ENCODE peak calls at places on chromosomes 1 and 21, in six cellular contexts. One of them, this sample, is unnamed.
A peak's percentile ranks its signal among the peaks of the same experiment; 100 is the strongest.

GRCh38 chr1:64483711-64484454 is 14.0 kb downstream of the CACHD1 start:
- DNase-seq in cardiac muscle cell: no peak
- DNase-seq in tibial artery: no peak
- DNase-seq in tibial nerve: no peak
- DNase-seq in psoas muscle: no peak
- DNase-seq in IMR-90: no peak
- DNase-seq in this sample: no peak

GRCh38 chr1:150352883-150353282 is 11.1 kb upstream of the RPRD2 start:
- DNase-seq in cardiac muscle cell: peak; percentile 6
- DNase-seq in tibial artery: no peak
- DNase-seq in tibial nerve: no peak
- DNase-seq in psoas muscle: no peak
- DNase-seq in IMR-90: no peak
- DNase-seq in this sample: no peak

GRCh38 chr1:94543893-94544635 is 2.5 kb upstream of the F3 start:
- DNase-seq in cardiac muscle cell: peak; percentile 72
- DNase-seq in tibial artery: no peak
- DNase-seq in tibial nerve: no peak
- DNase-seq in psoas muscle: no peak
- DNase-seq in IMR-90: peak; percentile 74
- DNase-seq in this sample: no peak

GRCh38 chr1:21262282-21263051 is 27.8 kb downstream of the ECE1 start:
- DNase-seq in cardiac muscle cell: peak; percentile 93
- DNase-seq in tibial artery: peak; percentile 97
- DNase-seq in tibial nerve: peak; percentile 78
- DNase-seq in psoas muscle: peak; percentile 84
- DNase-seq in IMR-90: peak; percentile 95
- DNase-seq in this sample: peak; percentile 75

GRCh38 chr1:118988186-118989005 is at the start of gene TBX15:
- DNase-seq in cardiac muscle cell: no peak
- DNase-seq in tibial artery: peak; percentile 91
- DNase-seq in tibial nerve: no peak
- DNase-seq in psoas muscle: no peak
- DNase-seq in IMR-90: no peak
- DNase-seq in this sample: no peak

GRCh38 chr1:26360051-26360806 is 6.3 kb upstream of the CRYBG2 start:
- DNase-seq in cardiac muscle cell: no peak
- DNase-seq in tibial artery: no peak
- DNase-seq in tibial nerve: no peak
- DNase-seq in psoas muscle: no peak
- DNase-seq in IMR-90: no peak
- DNase-seq in this sample: no peak

GRCh38 chr1:166127003-166127402 is 39.8 kb downstream of the FAM78B start:
- DNase-seq in cardiac muscle cell: no peak
- DNase-seq in tibial artery: no peak
- DNase-seq in tibial nerve: no peak
- DNase-seq in psoas muscle: no peak
- DNase-seq in IMR-90: no peak
- DNase-seq in this sample: no peak

GRCh38 chr21:28882345-28882744 is 110.3 kb downstream of the LTN1 start:
- DNase-seq in cardiac muscle cell: no peak
- DNase-seq in tibial artery: no peak
- DNase-seq in tibial nerve: no peak
- DNase-seq in psoas muscle: no peak
- DNase-seq in IMR-90: no peak
- DNase-seq in this sample: no peak

GRCh38 chr1:233182587-233182986 is 112.9 kb downstream of the PCNX2 start:
- DNase-seq in cardiac muscle cell: no peak
- DNase-seq in tibial artery: no peak
- DNase-seq in tibial nerve: no peak
- DNase-seq in psoas muscle: no peak
- DNase-seq in IMR-90: no peak
- DNase-seq in this sample: no peak

GRCh38 chr1:233183226-233184020 is 112.1 kb downstream of the PCNX2 start:
- DNase-seq in cardiac muscle cell: no peak
- DNase-seq in tibial artery: no peak
- DNase-seq in tibial nerve: no peak
- DNase-seq in psoas muscle: no peak
- DNase-seq in IMR-90: peak; percentile 63
- DNase-seq in this sample: no peak

GRCh38 chr1:233193741-233194140 is 101.8 kb downstream of the PCNX2 start:
- DNase-seq in cardiac muscle cell: no peak
- DNase-seq in tibial artery: no peak
- DNase-seq in tibial nerve: no peak
- DNase-seq in psoas muscle: no peak
- DNase-seq in IMR-90: no peak
- DNase-seq in this sample: no peak

GRCh38 chr1:233188061-233188460 is 107.5 kb downstream of the PCNX2 start:
- DNase-seq in cardiac muscle cell: no peak
- DNase-seq in tibial artery: no peak
- DNase-seq in tibial nerve: no peak
- DNase-seq in psoas muscle: no peak
- DNase-seq in IMR-90: no peak
- DNase-seq in this sample: no peak
- TF ChIP-seq CTCF in cardiac muscle cell: no peak
- TF ChIP-seq CTCF in tibial artery: no peak
- TF ChIP-seq CTCF in tibial nerve: no peak
- TF ChIP-seq CTCF in psoas muscle: no peak
- TF ChIP-seq CTCF in IMR-90: no peak
- TF ChIP-seq CTCF in this sample: no peak

GRCh38 chr1:145978860-145979745 is 14.6 kb downstream of the POLR3GL start:
- DNase-seq in cardiac muscle cell: peak; percentile 100
- DNase-seq in tibial artery: peak; percentile 97
- DNase-seq in tibial nerve: peak; percentile 97
- DNase-seq in psoas muscle: peak; percentile 90
- DNase-seq in IMR-90: peak; percentile 100
- DNase-seq in this sample: peak; percentile 100

GRCh38 chr1:145979746-145980435 is 15.4 kb downstream of the POLR3GL start:
- DNase-seq in cardiac muscle cell: peak; percentile 62
- DNase-seq in tibial artery: no peak
- DNase-seq in tibial nerve: no peak
- DNase-seq in psoas muscle: peak; percentile 65
- DNase-seq in IMR-90: no peak
- DNase-seq in this sample: no peak

GRCh38 chr1:145977016-145977415 is 12.5 kb downstream of the POLR3GL start:
- DNase-seq in cardiac muscle cell: no peak
- DNase-seq in tibial artery: peak; percentile 48
- DNase-seq in tibial nerve: no peak
- DNase-seq in psoas muscle: no peak
- DNase-seq in IMR-90: no peak
- DNase-seq in this sample: no peak

GRCh38 chr1:145978477-145978859 is 14.0 kb downstream of the POLR3GL start:
- DNase-seq in cardiac muscle cell: no peak
- DNase-seq in tibial artery: no peak
- DNase-seq in tibial nerve: no peak
- DNase-seq in psoas muscle: no peak
- DNase-seq in IMR-90: no peak
- DNase-seq in this sample: no peak

DNA sequence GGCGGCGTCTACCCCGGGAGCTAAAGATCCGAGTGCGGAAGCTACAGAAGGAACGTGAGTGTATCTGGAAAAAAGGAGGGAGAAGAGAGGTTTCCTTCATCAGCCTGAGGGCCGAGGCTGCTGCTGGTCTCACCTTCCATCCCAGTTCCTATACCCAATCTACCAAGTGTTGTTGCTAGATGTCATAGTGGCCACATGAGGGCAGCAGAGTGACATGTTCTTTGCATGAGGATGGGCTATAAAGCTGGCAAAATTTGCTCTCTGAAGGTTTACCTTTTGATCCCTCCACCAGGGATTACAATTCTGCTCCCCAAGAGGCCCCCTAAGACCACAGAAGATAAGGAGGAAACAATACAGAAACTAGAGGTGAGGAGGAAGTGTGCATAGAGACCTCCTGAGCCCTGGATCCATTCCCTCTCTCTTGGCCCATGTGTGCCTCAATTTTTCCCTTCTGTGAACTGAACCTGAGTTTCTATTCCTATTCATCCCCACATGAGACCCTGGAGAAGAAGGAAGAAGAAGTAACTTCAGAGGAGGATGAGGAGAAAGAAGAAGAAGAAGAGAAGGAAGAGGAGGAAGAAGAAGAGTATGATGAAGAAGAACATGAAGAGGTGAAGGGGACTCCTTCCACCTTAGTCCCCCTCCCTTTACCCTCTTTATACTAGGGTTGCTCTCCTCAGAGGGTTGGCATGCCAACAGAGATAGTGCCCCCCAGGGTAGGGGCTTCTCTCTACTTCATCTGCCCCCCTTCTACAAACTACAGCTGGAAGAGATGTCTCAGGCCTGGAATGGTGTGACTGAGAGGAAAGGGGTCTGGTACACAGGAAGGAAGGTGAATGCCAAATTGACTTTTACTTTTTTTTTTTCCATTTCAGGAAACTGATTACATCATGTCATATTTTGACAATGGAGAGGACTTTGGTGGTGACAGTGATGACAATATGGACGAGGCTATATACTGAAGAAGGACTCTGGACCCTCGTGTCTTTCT is 13.3 kb downstream of the POLR3GL start:
- DNase-seq in cardiac muscle cell: peak; percentile 89
- DNase-seq in tibial artery: peak; percentile 85
- DNase-seq in tibial nerve: peak; percentile 81
- DNase-seq in psoas muscle: peak; percentile 63
- DNase-seq in IMR-90: peak; percentile 85
- DNase-seq in this sample: no peak
- H3K4me3 ChIP-seq in cardiac muscle cell: no peak overlapping the region
- H3K4me3 ChIP-seq in tibial artery: no peak overlapping the region
- H3K4me3 ChIP-seq in tibial nerve: no peak overlapping the region
- H3K4me3 ChIP-seq in psoas muscle: peak overlapping the region; percentile 50
- H3K4me3 ChIP-seq in IMR-90: no peak overlapping the region
- H3K4me3 ChIP-seq in this sample: no peak overlapping the region

GRCh38 chr1:95652423-95652958 is 418.5 kb downstream of the RWDD3 start:
- DNase-seq in cardiac muscle cell: no peak
- DNase-seq in tibial artery: no peak
- DNase-seq in tibial nerve: no peak
- DNase-seq in psoas muscle: no peak
- DNase-seq in IMR-90: no peak
- DNase-seq in this sample: no peak
- H3K27me3 ChIP-seq in cardiac muscle cell: no peaks in the 10 kb centered on the region
- H3K27me3 ChIP-seq in tibial artery: peaks cover 2% of the 10 kb centered on the region
- H3K27me3 ChIP-seq in tibial nerve: no peaks in the 10 kb centered on the region
- H3K27me3 ChIP-seq in psoas muscle: no peaks in the 10 kb centered on the region
- H3K27me3 ChIP-seq in IMR-90: no peaks in the 10 kb centered on the region
- H3K27me3 ChIP-seq in this sample: no peaks in the 10 kb centered on the region

GRCh38 chr21:25097648-25098047 is 509.6 kb downstream of the MRPL39 start:
- DNase-seq in cardiac muscle cell: no peak
- DNase-seq in tibial artery: no peak
- DNase-seq in tibial nerve: no peak
- DNase-seq in psoas muscle: no peak
- DNase-seq in IMR-90: no peak
- DNase-seq in this sample: no peak

GRCh38 chr21:25094695-25095094 is 512.6 kb downstream of the MRPL39 start:
- DNase-seq in cardiac muscle cell: no peak
- DNase-seq in tibial artery: no peak
- DNase-seq in tibial nerve: no peak
- DNase-seq in psoas muscle: no peak
- DNase-seq in IMR-90: no peak
- DNase-seq in this sample: no peak

GRCh38 chr21:25092441-25093011 is 514.8 kb downstream of the MRPL39 start:
- DNase-seq in cardiac muscle cell: no peak
- DNase-seq in tibial artery: no peak
- DNase-seq in tibial nerve: no peak
- DNase-seq in psoas muscle: no peak
- DNase-seq in IMR-90: no peak
- DNase-seq in this sample: no peak
- TF ChIP-seq CTCF in cardiac muscle cell: no peak
- TF ChIP-seq CTCF in tibial artery: no peak
- TF ChIP-seq CTCF in tibial nerve: no peak
- TF ChIP-seq CTCF in psoas muscle: no peak
- TF ChIP-seq CTCF in IMR-90: no peak
- TF ChIP-seq CTCF in this sample: no peak

DNA sequence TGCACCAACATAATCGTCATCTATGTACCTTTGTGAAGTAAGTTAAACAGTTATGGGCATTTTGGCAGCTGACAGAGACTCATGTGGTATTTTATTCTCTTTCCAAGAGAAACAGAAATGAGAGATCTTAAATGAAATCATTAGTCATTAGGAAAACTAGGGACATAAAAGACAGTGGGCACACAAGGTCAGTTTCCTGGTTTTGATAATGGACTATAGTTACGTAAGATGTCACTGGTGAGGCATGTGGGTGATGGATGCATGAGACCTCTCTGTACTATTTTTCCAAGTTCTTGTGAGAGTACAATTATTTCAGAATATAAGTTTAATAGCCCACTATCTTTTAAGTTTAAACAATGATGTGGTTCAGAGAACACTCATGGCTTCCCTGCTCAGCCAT is 216.9 kb downstream of the APP start:
- DNase-seq in cardiac muscle cell: no peak
- DNase-seq in tibial artery: no peak
- DNase-seq in tibial nerve: no peak
- DNase-seq in psoas muscle: no peak
- DNase-seq in IMR-90: no peak
- DNase-seq in this sample: no peak
- H3K4me3 ChIP-seq in cardiac muscle cell: no peak overlapping the region
- H3K4me3 ChIP-seq in tibial artery: no peak overlapping the region
- H3K4me3 ChIP-seq in tibial nerve: no peak overlapping the region
- H3K4me3 ChIP-seq in psoas muscle: no peak overlapping the region
- H3K4me3 ChIP-seq in IMR-90: no peak overlapping the region
- H3K4me3 ChIP-seq in this sample: no peak overlapping the region